ENCODE peak calls at places on chromosomes 16 and 17, in four cellular contexts. One of them, this sample, is unnamed.

GRCh38 chr16:53052519-53053501 is at the start of gene CHD9NB:
- DNase-seq in GM12878: no peak
- DNase-seq in HCT116: peak
- DNase-seq in SK-N-SH: peak
- DNase-seq in this sample: peak

GRCh38 chr17:77269696-77270681 is 129.2 kb downstream of the SEC14L1 start:
- DNase-seq in SK-N-SH: no peak
- DNase-seq in GM12878: no peak
- DNase-seq in HCT116: no peak
- DNase-seq in this sample: no peak

GRCh38 chr16:81717662-81718189 is 61.4 kb upstream of the PLCG2 start:
- DNase-seq in SK-N-SH: no peak
- DNase-seq in HCT116: no peak
- DNase-seq in GM12878: peak
- DNase-seq in this sample: no peak

GRCh38 chr17:82767041-82767754 is 15.3 kb downstream of the TBCD start:
- DNase-seq in SK-N-SH: peak
- DNase-seq in GM12878: no peak
- DNase-seq in HCT116: no peak
- DNase-seq in this sample: peak

GRCh38 chr17:57782051-57782490 is 37.0 kb upstream of the CCDC182 start:
- DNase-seq in HCT116: no peak
- DNase-seq in GM12878: no peak
- DNase-seq in SK-N-SH: peak
- DNase-seq in this sample: no peak

GRCh38 chr16:30637952-30638351 is 12.8 kb upstream of the PRR14 start:
- DNase-seq in GM12878: no peak
- DNase-seq in HCT116: peak
- DNase-seq in SK-N-SH: peak
- DNase-seq in this sample: peak

GRCh38 chr17:58229384-58229783 is 9.0 kb upstream of the LPO start:
- DNase-seq in HCT116: no peak
- DNase-seq in GM12878: no peak
- DNase-seq in SK-N-SH: no peak
- DNase-seq in this sample: no peak

GRCh38 chr16:88672776-88673175 is 9.9 kb upstream of the MVD start:
- DNase-seq in GM12878: no peak
- DNase-seq in HCT116: peak
- DNase-seq in SK-N-SH: peak
- DNase-seq in this sample: no peak

GRCh38 chr17:76079577-76080206 is 710 bp downstream of the ZACN start:
- DNase-seq in SK-N-SH: peak
- DNase-seq in HCT116: no peak
- DNase-seq in GM12878: no peak
- DNase-seq in this sample: no peak

GRCh38 chr17:79800325-79801155 is 3.7 kb upstream of the CBX8 start:
- DNase-seq in SK-N-SH: peak
- DNase-seq in GM12878: no peak
- DNase-seq in HCT116: peak
- DNase-seq in this sample: no peak

GRCh38 chr17:79618383-79619067 is 7.7 kb upstream of the RBFOX3 start:
- DNase-seq in HCT116: no peak
- DNase-seq in GM12878: no peak
- DNase-seq in SK-N-SH: peak
- DNase-seq in this sample: no peak

GRCh38 chr17:38444151-38444550 is 15.9 kb downstream of the ARHGAP23 start:
- DNase-seq in GM12878: no peak
- DNase-seq in HCT116: no peak
- DNase-seq in SK-N-SH: peak
- DNase-seq in this sample: peak

GRCh38 chr17:73348824-73349095 is 37.0 kb upstream of the CDC42EP4 start:
- DNase-seq in HCT116: no peak
- DNase-seq in GM12878: no peak
- DNase-seq in SK-N-SH: no peak
- DNase-seq in this sample: no peak

GRCh38 chr16:48098472-48098871 is 57.3 kb downstream of the ABCC12 start:
- DNase-seq in SK-N-SH: no peak
- DNase-seq in GM12878: no peak
- DNase-seq in HCT116: no peak
- DNase-seq in this sample: no peak

GRCh38 chr16:58459344-58460218 is 40.4 kb upstream of the NDRG4 start:
- DNase-seq in GM12878: no peak
- DNase-seq in SK-N-SH: no peak
- DNase-seq in HCT116: peak
- DNase-seq in this sample: peak

GRCh38 chr16:49278567-49278827 is 3.1 kb downstream of the CBLN1 start:
- DNase-seq in SK-N-SH: no peak
- DNase-seq in HCT116: no peak
- DNase-seq in GM12878: no peak
- DNase-seq in this sample: no peak

GRCh38 chr16:81394416-81394815 is 50.2 kb upstream of the CMIP start:
- DNase-seq in HCT116: no peak
- DNase-seq in SK-N-SH: no peak
- DNase-seq in GM12878: no peak
- DNase-seq in this sample: no peak

GRCh38 chr17:54891176-54891821 is 9.4 kb upstream of the TOM1L1 start:
- DNase-seq in HCT116: peak
- DNase-seq in GM12878: no peak
- DNase-seq in SK-N-SH: peak
- DNase-seq in this sample: peak

GRCh38 chr16:17177968-17178880 is 292.5 kb downstream of the XYLT1 start:
- DNase-seq in HCT116: no peak
- DNase-seq in SK-N-SH: no peak
- DNase-seq in GM12878: no peak
- DNase-seq in this sample: no peak
- TF ChIP-seq JUND in HCT116: no peak
- TF ChIP-seq JUND in SK-N-SH: no peak
- TF ChIP-seq JUND in GM12878: no peak
- TF ChIP-seq JUND in this sample: no peak

GRCh38 chr17:50301891-50302584 is 27.8 kb downstream of the TMEM92 start:
- DNase-seq in SK-N-SH: no peak
- DNase-seq in HCT116: no peak
- DNase-seq in GM12878: no peak
- DNase-seq in this sample: no peak
- TF ChIP-seq JUND in SK-N-SH: no peak
- TF ChIP-seq JUND in HCT116: no peak
- TF ChIP-seq JUND in GM12878: no peak
- TF ChIP-seq JUND in this sample: no peak

GRCh38 chr16:65822148-65822547 is 544.3 kb upstream of the CDH5 start:
- DNase-seq in SK-N-SH: no peak
- DNase-seq in HCT116: no peak
- DNase-seq in GM12878: no peak
- DNase-seq in this sample: no peak
- TF ChIP-seq JUND in SK-N-SH: no peak
- TF ChIP-seq JUND in HCT116: no peak
- TF ChIP-seq JUND in GM12878: no peak
- TF ChIP-seq JUND in this sample: no peak

GRCh38 chr17:2194778-2195417 is 108.7 kb downstream of the SMG6 start:
- DNase-seq in SK-N-SH: no peak
- DNase-seq in HCT116: no peak
- DNase-seq in GM12878: no peak
- DNase-seq in this sample: no peak
- TF ChIP-seq JUND in SK-N-SH: no peak
- TF ChIP-seq JUND in HCT116: no peak
- TF ChIP-seq JUND in GM12878: no peak
- TF ChIP-seq JUND in this sample: no peak

GRCh38 chr17:63641678-63642077 is 19.5 kb downstream of the MAP3K3 start:
- DNase-seq in GM12878: no peak
- DNase-seq in HCT116: no peak
- DNase-seq in SK-N-SH: no peak
- DNase-seq in this sample: no peak
- TF ChIP-seq JUND in GM12878: no peak
- TF ChIP-seq JUND in HCT116: no peak
- TF ChIP-seq JUND in SK-N-SH: no peak
- TF ChIP-seq JUND in this sample: no peak

GRCh38 chr17:6796887-6797490 is 21.0 kb downstream of the FBXO39 start:
- DNase-seq in SK-N-SH: no peak
- DNase-seq in HCT116: no peak
- DNase-seq in GM12878: no peak
- DNase-seq in this sample: no peak
- TF ChIP-seq JUND in SK-N-SH: no peak
- TF ChIP-seq JUND in HCT116: no peak
- TF ChIP-seq JUND in GM12878: no peak
- TF ChIP-seq JUND in this sample: no peak

DNA sequence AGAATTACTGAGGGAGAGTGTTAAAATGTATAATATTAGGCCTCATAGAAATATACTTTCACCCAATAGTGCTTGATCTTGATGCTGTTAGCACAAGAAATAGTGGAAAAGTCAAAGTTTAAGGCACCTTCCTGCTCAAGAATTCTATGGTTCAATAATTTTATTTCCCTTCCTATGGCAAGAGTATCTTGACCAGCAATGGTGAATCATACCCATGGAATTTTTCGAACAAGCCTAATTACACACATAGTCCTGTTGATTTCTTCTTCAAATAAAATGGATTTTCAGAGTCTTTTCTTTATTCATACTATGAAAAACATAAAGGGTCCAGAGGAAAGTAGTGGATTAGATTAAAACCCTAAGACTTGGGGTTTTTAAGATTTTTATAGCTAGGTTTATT is 810.6 kb downstream of the CDH11 start:
- DNase-seq in SK-N-SH: no peak
- DNase-seq in GM12878: no peak
- DNase-seq in HCT116: no peak
- DNase-seq in this sample: no peak
- TF ChIP-seq JUND in SK-N-SH: no peak
- TF ChIP-seq JUND in GM12878: no peak
- TF ChIP-seq JUND in HCT116: no peak
- TF ChIP-seq JUND in this sample: no peak

DNA sequence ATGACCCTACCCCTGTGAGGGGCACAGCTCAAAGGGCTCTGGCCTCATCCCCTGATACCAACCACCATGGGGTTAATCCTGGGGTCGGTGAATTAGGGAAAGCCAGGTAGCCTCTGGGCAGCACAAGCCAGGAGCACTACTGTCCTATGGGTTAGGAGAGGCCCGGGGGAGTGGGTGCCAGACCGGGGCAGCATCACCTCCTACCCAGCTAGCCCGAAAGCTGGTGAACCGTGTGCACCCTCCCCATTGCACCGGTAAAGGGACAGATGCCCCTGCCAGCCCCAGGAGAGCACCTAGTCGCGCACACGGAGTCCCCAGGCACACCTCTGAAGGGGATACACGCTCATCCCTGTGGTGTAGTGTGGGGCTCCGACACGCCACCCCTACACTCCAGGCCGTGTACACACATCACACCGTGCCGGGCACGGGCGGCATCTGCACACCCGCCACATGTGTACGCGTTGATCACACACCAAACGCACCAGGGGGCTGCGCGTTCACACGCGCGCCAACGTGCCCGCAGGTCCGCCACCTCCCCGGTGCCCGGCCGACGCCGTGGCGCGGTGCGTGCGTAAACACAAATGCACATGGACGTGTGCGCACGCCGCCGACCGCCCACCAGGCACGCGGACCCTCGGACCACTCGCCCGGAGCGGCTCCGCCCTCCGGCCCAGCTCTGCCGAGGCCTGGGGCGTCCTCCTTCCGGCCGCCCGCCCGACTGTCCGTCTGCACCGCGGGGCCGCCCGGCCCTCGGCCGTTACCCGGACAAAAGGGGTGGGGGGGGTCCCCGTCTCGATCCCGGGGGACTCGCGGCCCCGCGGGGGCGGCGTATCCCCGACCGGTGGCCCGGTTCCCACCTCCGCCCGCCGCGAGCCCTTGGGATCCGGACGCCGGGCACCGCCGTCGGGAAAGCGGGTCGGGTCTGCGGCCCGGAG is 785 bp downstream of the UBALD1 start:
- DNase-seq in SK-N-SH: peak
- DNase-seq in HCT116: no peak
- DNase-seq in GM12878: no peak
- DNase-seq in this sample: peak
- TF ChIP-seq JUND in SK-N-SH: no peak
- TF ChIP-seq JUND in HCT116: no peak
- TF ChIP-seq JUND in GM12878: no peak
- TF ChIP-seq JUND in this sample: no peak